ENCODE peak calls at places on chromosomes 5 and 9, in five cellular contexts. M, H, N, G and L are unnamed samples. For H3K9me3, the result is how much of the 10 kb centered on the place peaks cover.

GRCh38 chr5:102865510-102866314 is 110.6 kb downstream of the PAM start:
- DNase-seq in H (no peak), M (peak), N (peak), G (peak), L (peak)

GRCh38 chr9:112132356-112132755 is 42.7 kb downstream of the SUSD1 start:
- DNase-seq in G (no peak), M (peak), H (no peak), N (no peak), L (peak)

GRCh38 chr5:15794117-15794985 is 294.4 kb downstream of the FBXL7 start:
- DNase-seq in H (no peak), M (peak), G (no peak), N (no peak), L (peak)

GRCh38 chr9:129458155-129458661 is 162.7 kb downstream of the C9orf50 start:
- DNase-seq in G (peak), M (no peak), H (peak), N (peak), L (peak)

GRCh38 chr5:74251106-74252032 is 389.2 kb downstream of the ENC1 start:
- DNase-seq in H (no peak), G (no peak), M (peak), N (peak), L (peak)

GRCh38 chr5:108629779-108630178 is 117.9 kb upstream of the FER start:
- DNase-seq in N (no peak), M (no peak), H (no peak), G (no peak), L (no peak)

GRCh38 chr5:8864053-8864452 is 681.8 kb downstream of the SEMA5A start:
- DNase-seq in N (no peak), M (peak), G (no peak), H (no peak), L (no peak)

GRCh38 chr9:135887585-135888050 is 19.7 kb downstream of the CAMSAP1 start:
- DNase-seq in N (no peak), G (peak), M (no peak), H (peak), L (no peak)

GRCh38 chr9:18605763-18606162 is 131.8 kb downstream of the ADAMTSL1 start:
- DNase-seq in H (no peak), G (no peak), N (no peak), M (peak), L (no peak)

GRCh38 chr5:3924990-3925389 is 329.4 kb downstream of the IRX1 start:
- DNase-seq in G (no peak), N (no peak), H (no peak), M (no peak), L (no peak)

GRCh38 chr9:117411547-117411946 is 3.3 kb downstream of the ASTN2 start:
- DNase-seq in G (no peak), N (no peak), M (peak), H (no peak), L (no peak)

GRCh38 chr5:109779036-109779735 is 89.5 kb downstream of the MAN2A1 start:
- DNase-seq in M (peak), H (no peak), N (no peak), G (no peak), L (no peak)

GRCh38 chr9:90925581-90926257 is 124.1 kb downstream of the SYK start:
- DNase-seq in M (peak), H (no peak), N (no peak), G (no peak), L (peak)

GRCh38 chr5:40984884-40985283 is 75.6 kb downstream of the C7 start:
- DNase-seq in N (no peak), G (no peak), M (peak), H (no peak), L (peak)

GRCh38 chr9:111178361-111179043 is 140.2 kb upstream of the LPAR1 start:
- DNase-seq in M (peak), G (no peak), H (no peak), N (no peak), L (peak)

GRCh38 chr9:109775516-109775915 is 4.5 kb upstream of the PALM2AKAP2 start:
- DNase-seq in G (no peak), N (no peak), M (peak), H (no peak), L (peak)

GRCh38 chr5:34891981-34892380 is 23.3 kb downstream of the RAD1 start:
- DNase-seq in H (no peak), G (no peak), M (peak), N (no peak), L (peak)

GRCh38 chr9:119179701-119180100 is 189.5 kb downstream of the BRINP1 start:
- DNase-seq in M (no peak), H (no peak), N (no peak), G (no peak), L (no peak)

GRCh38 chr5:83752700-83753099 is 32.0 kb upstream of the HAPLN1 start:
- DNase-seq in N (no peak), M (no peak), G (no peak), H (no peak), L (no peak)

GRCh38 chr9:109467936-109468335 is 30.2 kb downstream of the PTPN3 start:
- DNase-seq in M (peak), N (no peak), G (no peak), H (no peak), L (peak)

GRCh38 chr9:77839459-77840140 is 191.5 kb upstream of the GNA14 start:
- DNase-seq in H (no peak), M (peak), N (no peak), G (no peak), L (peak)

GRCh38 chr9:109753308-109753707 is 26.7 kb upstream of the PALM2AKAP2 start:
- DNase-seq in G (no peak), M (no peak), H (no peak), N (no peak), L (no peak)

GRCh38 chr9:33320568-33321261 is 30.4 kb downstream of the NFX1 start:
- DNase-seq in N (no peak), H (no peak), G (no peak), M (peak), L (peak)

GRCh38 chr9:84435902-84436301 is 95.3 kb upstream of the SLC28A3 start:
- DNase-seq in N (no peak), H (no peak), G (no peak), M (no peak), L (no peak)

GRCh38 chr5:56432326-56432725 is 199.2 kb upstream of the ANKRD55 start:
- DNase-seq in G (no peak), H (no peak), M (peak), N (no peak), L (no peak)

GRCh38 chr5:33313150-33313549 is 127.6 kb upstream of the TARS1 start:
- DNase-seq in N (peak), H (no peak), G (no peak), M (peak), L (peak)

GRCh38 chr5:125199968-125200841 is 453.8 kb upstream of the ZNF608 start:
- DNase-seq in G (no peak), M (no peak), N (no peak), H (no peak), L (no peak)

GRCh38 chr9:122389799-122390481 is 19.1 kb downstream of the PTGS1 start:
- DNase-seq in N (no peak), M (no peak), G (no peak), H (no peak), L (no peak)

GRCh38 chr9:13284011-13284410 is 4.5 kb upstream of the MPDZ start:
- DNase-seq in G (no peak), H (no peak), N (no peak), M (peak), L (no peak)

DNA sequence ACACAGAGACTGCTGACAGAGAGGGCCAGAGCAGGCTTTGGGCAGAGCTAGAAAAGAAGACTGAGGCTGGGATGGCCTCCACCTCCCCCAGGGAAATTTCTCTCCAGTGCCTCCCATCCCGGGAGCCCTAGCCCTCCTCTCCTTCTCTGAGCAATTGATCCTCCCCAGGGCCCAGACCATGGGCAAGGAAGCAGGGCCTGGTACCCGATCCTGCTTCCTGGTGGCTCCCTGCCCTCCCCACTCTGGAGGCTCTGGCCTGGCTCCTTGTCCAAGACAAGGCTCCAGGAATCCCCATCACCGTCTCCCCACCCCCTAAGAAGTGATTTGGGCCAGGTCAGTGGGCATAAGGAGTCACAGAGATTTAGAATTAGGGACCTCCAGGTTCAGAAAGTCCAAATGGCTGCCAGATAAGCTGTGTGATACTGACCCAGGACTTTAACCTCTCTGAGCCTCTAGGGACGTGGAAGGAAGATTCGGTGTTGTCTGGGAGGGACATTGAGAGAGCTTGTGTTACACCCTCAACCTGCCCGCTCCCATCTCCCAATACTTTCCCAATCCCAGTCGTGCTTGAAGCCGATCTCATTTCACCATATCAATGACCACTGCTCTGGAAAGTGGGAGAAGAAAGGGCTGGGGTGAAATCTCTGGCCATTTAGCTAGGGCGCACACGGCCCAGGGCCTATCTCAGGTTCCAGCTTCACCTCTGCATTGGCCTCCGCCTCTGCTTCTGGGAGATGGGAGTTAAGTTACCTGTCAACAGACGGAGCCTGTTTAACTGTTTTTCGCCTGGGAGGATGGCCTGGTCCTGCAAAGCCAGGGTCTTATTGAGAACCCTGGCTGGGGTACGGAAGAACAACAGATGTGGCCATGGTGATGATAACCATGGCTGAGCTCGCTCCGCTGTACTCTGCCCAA is 25.8 kb upstream of the KIF12 start:
- DNase-seq in H (no peak), M (no peak), G (no peak), N (no peak), L (no peak)
- H3K9me3 ChIP-seq in H (under half), M (under half), G (under half), N (under half), L (under half)

GRCh38 chr5:139906661-139907060 is 111.1 kb downstream of the PSD2 start:
- DNase-seq in N (no peak), H (no peak), G (no peak), M (no peak), L (no peak)
- H3K9me3 ChIP-seq in N (under half), H (under half), G (under half), M (under half), L (under half)

GRCh38 chr5:141272906-141273305 is 27.7 kb downstream of the PCDHB15 start:
- DNase-seq in N (no peak), H (no peak), M (no peak), G (no peak), L (no peak)

DNA sequence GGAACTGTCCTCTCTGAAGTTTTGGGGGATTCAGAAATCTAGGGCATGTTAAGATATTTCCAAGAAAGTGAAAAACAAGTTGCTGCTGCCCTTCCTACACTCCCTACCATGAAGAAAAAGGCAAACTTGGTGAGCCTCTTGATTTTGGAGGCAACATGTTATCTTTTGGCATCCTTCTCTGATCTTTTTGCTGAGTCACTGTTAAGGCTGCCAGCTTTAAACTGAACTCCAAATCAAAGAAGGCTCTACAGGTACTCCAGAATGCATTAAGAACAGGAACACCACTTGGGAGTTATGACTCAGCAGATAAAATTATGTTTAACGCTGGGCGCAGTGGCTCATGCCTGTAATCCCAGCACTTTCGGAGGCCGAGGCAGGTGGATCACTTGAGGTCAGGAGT is 24.0 kb downstream of the PCDHB15 start:
- DNase-seq in H (no peak), G (no peak), M (no peak), N (no peak), L (no peak)
- H3K9me3 ChIP-seq in H (under half), G (under half), M (under half), N (half or more), L (half or more)

GRCh38 chr5:141345327-141345726 is 1.7 kb downstream of the PCDHGA3 start:
- DNase-seq in G (no peak), H (no peak), M (no peak), N (no peak), L (no peak)

GRCh38 chr5:141338538-141339306 is at the start of gene PCDHGA2:
- DNase-seq in M (peak), N (no peak), G (no peak), H (no peak), L (peak)

GRCh38 chr5:141343242-141343952 is at the start of gene PCDHGA3:
- DNase-seq in M (peak), G (no peak), N (no peak), H (no peak), L (peak)

GRCh38 chr5:141343953-141344463 is 379 bp downstream of the PCDHGA3 start:
- DNase-seq in H (no peak), G (no peak), M (no peak), N (no peak), L (no peak)

GRCh38 chr5:141342773-141343172 is 856 bp upstream of the PCDHGA3 start:
- DNase-seq in G (no peak), N (no peak), M (no peak), H (no peak), L (no peak)
- H3K9me3 ChIP-seq in G (under half), N (half or more), M (under half), H (under half), L (half or more)

DNA sequence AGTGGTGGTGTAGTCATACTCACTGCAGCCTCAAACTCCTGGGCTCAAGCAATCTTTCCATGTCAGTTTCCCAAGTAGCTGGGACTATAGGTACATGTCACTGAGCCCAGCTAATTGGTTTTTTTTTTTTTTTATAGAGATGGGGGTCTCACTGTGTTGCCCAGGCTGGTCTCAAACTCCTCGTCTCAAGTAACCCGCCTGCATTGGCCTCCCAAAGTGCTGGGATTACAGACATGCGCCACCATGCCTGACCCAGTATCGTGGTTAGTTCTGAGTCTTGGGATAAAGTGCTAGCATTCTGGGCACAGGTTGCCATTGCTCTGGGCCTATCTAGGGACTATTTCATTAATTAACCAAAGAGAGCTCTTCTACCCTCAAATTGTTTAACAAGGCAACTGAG is 108.3 kb downstream of the PLPP1 start:
- DNase-seq in G (no peak), M (no peak), N (no peak), H (no peak), L (no peak)
- H3K9me3 ChIP-seq in G (under half), M (under half), N (under half), H (under half), L (under half)

GRCh38 chr5:141373673-141374317 is at the start of gene PCDHGA6:
- DNase-seq in M (peak), N (no peak), H (no peak), G (no peak), L (peak)
- H3K9me3 ChIP-seq in M (half or more), N (half or more), H (under half), G (under half), L (half or more)

GRCh38 chr5:157651623-157652376 is 438 bp downstream of the SOX30 start:
- DNase-seq in M (no peak), H (peak), N (peak), G (peak), L (no peak)

GRCh38 chr5:157649091-157649490 is 3.1 kb downstream of the SOX30 start:
- DNase-seq in H (no peak), N (no peak), G (no peak), M (no peak), L (no peak)

GRCh38 chr5:157648275-157648990 is 3.8 kb downstream of the SOX30 start:
- DNase-seq in H (no peak), N (no peak), G (no peak), M (peak), L (peak)

GRCh38 chr5:157651011-157651611 is 1.1 kb downstream of the SOX30 start:
- DNase-seq in H (no peak), G (peak), N (no peak), M (no peak), L (no peak)

GRCh38 chr5:157652377-157652692 is at the start of gene SOX30:
- DNase-seq in M (no peak), H (no peak), N (no peak), G (no peak), L (no peak)
- H3K9me3 ChIP-seq in M (under half), H (under half), N (under half), G (under half), L (under half)

GRCh38 chr5:44987026-44987425 is 178.3 kb downstream of the MRPS30 start:
- DNase-seq in N (no peak), H (no peak), G (no peak), M (no peak), L (no peak)
- H3K9me3 ChIP-seq in N (under half), H (under half), G (under half), M (under half), L (under half)

DNA sequence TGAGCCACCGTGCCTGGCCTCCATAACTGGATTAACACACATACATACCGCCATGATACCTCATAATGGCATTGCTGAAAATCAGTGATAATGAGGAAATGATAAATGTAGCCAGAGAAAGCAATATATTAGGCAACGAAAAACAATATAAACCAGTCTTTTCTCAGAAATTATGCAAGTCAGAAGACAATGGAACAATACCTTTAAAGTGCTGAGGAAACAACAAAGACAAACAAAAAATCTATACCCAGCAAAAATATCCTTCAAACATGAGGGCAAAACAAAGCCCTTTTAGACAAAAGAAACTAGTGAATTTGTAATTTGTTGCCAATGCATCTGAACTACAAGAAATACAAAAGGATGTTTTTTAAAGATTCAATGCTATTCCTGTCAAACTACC is 98.2 kb upstream of the TNFAIP8 start:
- DNase-seq in G (no peak), M (no peak), H (no peak), N (no peak), L (no peak)
- H3K9me3 ChIP-seq in G (under half), M (under half), H (under half), N (under half), L (half or more)